ENCODE peak calls at places on chromosomes 1 and 21, in seven cellular contexts. P is endodermal cell; D is body of pancreas; H is testis; Z is naive thymus-derived CD4-positive, alpha-beta T cell; U is CD4-positive, alpha-beta memory T cell; F is cardiac muscle cell. O is an unnamed sample.

GRCh38 chr1:225004396-225004795 is 74.9 kb downstream of the DNAH14 start:
- DNase-seq in U (no peak), Z (no peak), H (no peak), D (no peak), P (no peak), F (no peak), O (no peak)

GRCh38 chr1:11052839-11053757 is 6.1 kb upstream of the MASP2 start:
- DNase-seq in U (no peak), P (no peak), F (no peak), Z (no peak), D (peak), H (no peak), O (no peak)

GRCh38 chr21:36700295-36700960 is 1.5 kb downstream of the SIM2 start:
- DNase-seq in D (no peak), U (no peak), F (no peak), P (peak), Z (no peak), H (no peak), O (no peak)

GRCh38 chr1:31763671-31764306 is 351 bp downstream of the ADGRB2 start:
- DNase-seq in Z (no peak), F (no peak), D (no peak), U (peak), H (no peak), P (no peak), O (no peak)

GRCh38 chr1:30919025-30919881 is 10.7 kb upstream of the SDC3 start:
- DNase-seq in F (peak), D (no peak), Z (no peak), H (peak), U (no peak), P (no peak), O (no peak)

GRCh38 chr1:13764533-13764932 is 64.5 kb downstream of the PRDM2 start:
- DNase-seq in U (no peak), F (no peak), H (no peak), P (peak), Z (no peak), D (no peak), O (no peak)

GRCh38 chr1:173137116-173137515 is 70.0 kb downstream of the TNFSF4 start:
- DNase-seq in Z (no peak), D (no peak), H (no peak), U (no peak), F (no peak), P (no peak), O (no peak)

GRCh38 chr21:15015622-15016471 is 49.0 kb downstream of the NRIP1 start:
- DNase-seq in U (no peak), P (no peak), D (no peak), F (no peak), Z (no peak), H (no peak), O (no peak)

GRCh38 chr1:25107643-25108010 is 124.7 kb downstream of the SYF2 start:
- DNase-seq in D (no peak), F (no peak), H (no peak), Z (no peak), U (no peak), P (no peak), O (no peak)

GRCh38 chr1:153361129-153362109 is 3.8 kb downstream of the S100A9 start:
- DNase-seq in P (peak), D (no peak), Z (no peak), H (no peak), U (no peak), F (peak), O (no peak)

GRCh38 chr1:59202455-59202854 is 94.4 kb upstream of the FGGY start:
- DNase-seq in Z (no peak), P (no peak), U (no peak), H (no peak), F (no peak), D (no peak), O (no peak)

GRCh38 chr21:42157606-42158310 is 61.2 kb upstream of the ABCG1 start:
- DNase-seq in D (no peak), F (no peak), H (no peak), P (no peak), U (no peak), Z (no peak), O (no peak)

GRCh38 chr1:9628541-9629444 is 22.7 kb upstream of the PIK3CD start:
- DNase-seq in P (no peak), Z (peak), D (no peak), U (peak), H (no peak), F (no peak), O (no peak)

GRCh38 chr1:201262963-201263608 is 20.2 kb upstream of the PKP1 start:
- DNase-seq in D (no peak), P (peak), Z (no peak), U (no peak), F (no peak), H (no peak), O (peak)

GRCh38 chr1:186440584-186440983 is 20.3 kb downstream of the PDC start:
- DNase-seq in Z (no peak), F (no peak), D (no peak), P (no peak), U (no peak), H (no peak), O (no peak)

GRCh38 chr21:32612999-32613337 is 791 bp upstream of the CFAP298 start:
- DNase-seq in H (no peak), D (no peak), Z (no peak), F (no peak), U (no peak), P (no peak), O (no peak)

GRCh38 chr1:55288245-55288644 is 73.1 kb upstream of the USP24 start:
- DNase-seq in F (no peak), P (no peak), H (peak), Z (no peak), D (no peak), U (no peak), O (no peak)

GRCh38 chr1:19762175-19762779 is 37.4 kb downstream of the TMCO4 start:
- DNase-seq in D (peak), H (peak), F (peak), Z (peak), P (peak), U (no peak), O (no peak)

GRCh38 chr1:19769211-19769932 is 30.3 kb downstream of the TMCO4 start:
- DNase-seq in Z (no peak), F (no peak), D (no peak), H (no peak), P (peak), U (no peak), O (no peak)

GRCh38 chr1:19768321-19769210 is 31.1 kb downstream of the TMCO4 start:
- DNase-seq in U (no peak), F (peak), P (peak), D (no peak), H (no peak), Z (no peak), O (no peak)

GRCh38 chr1:19765623-19766022 is 34.1 kb downstream of the TMCO4 start:
- DNase-seq in U (no peak), D (no peak), H (no peak), F (no peak), Z (no peak), P (peak), O (no peak)

GRCh38 chr1:19764848-19765247 is 34.9 kb downstream of the TMCO4 start:
- DNase-seq in H (no peak), D (no peak), Z (no peak), U (no peak), P (no peak), F (no peak), O (no peak)
- H3K27ac ChIP-seq in H (no peak), D (no peak), Z (no peak), U (no peak), P (no peak), F (no peak), O (no peak)

GRCh38 chr1:228801068-228801467 is 65.8 kb downstream of the RHOU start:
- DNase-seq in Z (no peak), U (no peak), P (no peak), H (peak), F (no peak), D (peak), O (peak)

GRCh38 chr1:228798548-228798947 is 63.3 kb downstream of the RHOU start:
- DNase-seq in P (no peak), H (no peak), U (no peak), Z (no peak), D (no peak), F (no peak), O (no peak)

GRCh38 chr1:228802386-228803221 is 67.3 kb downstream of the RHOU start:
- DNase-seq in F (no peak), D (no peak), U (no peak), P (no peak), Z (no peak), H (peak), O (no peak)

GRCh38 chr1:228798047-228798446 is 62.8 kb downstream of the RHOU start:
- DNase-seq in H (no peak), D (no peak), U (no peak), F (no peak), P (no peak), Z (no peak), O (no peak)

DNA sequence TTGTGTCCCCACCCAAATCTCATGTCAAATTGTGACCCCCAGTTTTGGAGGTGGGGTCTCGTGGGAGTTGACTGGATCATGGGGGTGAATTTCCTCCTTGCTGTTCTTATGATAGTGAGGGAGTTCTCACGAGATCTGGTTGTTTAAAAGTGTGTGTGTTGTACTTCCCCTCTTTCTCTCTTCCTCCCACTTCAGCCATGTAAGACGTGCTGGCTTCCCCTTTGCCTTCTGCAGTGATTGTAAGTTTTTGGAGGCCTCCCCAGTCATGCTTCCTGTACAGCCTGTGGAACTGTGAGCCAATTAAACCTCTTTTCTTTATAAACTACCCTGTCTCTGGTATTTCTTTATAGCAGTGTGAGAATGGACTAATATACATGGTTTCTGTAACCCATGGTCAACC is 64.7 kb downstream of the RHOU start:
- DNase-seq in U (no peak), F (no peak), D (no peak), Z (no peak), H (no peak), P (no peak), O (no peak)
- H3K4me3 ChIP-seq in U (no peak), F (no peak), D (no peak), Z (no peak), H (no peak), P (no peak), O (no peak)

DNA sequence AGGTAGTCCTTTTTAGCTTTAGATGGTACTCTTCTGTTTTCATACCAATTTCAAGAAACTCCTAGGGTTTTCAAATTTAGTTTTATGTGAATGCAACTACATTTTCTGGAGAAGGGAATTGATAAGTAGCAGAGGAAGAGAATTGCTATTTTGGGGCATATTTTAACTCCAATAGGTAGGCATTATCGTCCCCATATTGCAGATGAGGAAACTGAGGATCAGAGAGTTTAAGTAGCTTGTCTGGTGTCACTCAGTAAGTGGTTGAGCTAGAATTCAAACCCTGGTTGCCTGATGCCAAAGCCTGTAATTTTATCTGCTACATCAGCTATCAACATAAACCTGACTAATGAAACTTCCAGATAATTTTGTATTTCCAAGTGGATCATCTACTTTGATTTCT is 1.9 kb downstream of the NFYC start:
- DNase-seq in P (no peak), F (no peak), D (no peak), U (no peak), Z (no peak), H (no peak), O (no peak)
- H3K27ac ChIP-seq in P (no peak), F (peak), D (peak), U (peak), Z (peak), H (peak), O (no peak)

DNA sequence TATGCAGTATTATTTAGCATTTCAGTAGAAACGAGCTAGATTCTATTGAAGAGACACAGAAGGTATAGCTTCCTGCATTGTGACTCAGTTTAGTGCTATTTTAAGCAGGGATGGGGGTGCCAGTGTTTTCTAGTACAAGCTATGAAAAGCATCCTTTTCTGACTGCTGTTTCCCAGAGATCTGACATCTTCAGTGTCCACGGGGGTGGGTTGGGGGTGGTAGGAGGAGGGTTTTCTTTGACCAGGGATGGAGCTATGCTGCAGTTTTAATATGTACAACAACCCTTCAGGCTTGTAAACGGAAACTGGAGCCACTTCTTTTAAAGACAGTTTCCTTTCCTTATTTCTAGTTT is 2.7 kb upstream of the NEGR1 start:
- DNase-seq in D (no peak), Z (no peak), P (no peak), H (no peak), U (no peak), F (no peak), O (no peak)
- H3K4me3 ChIP-seq in D (no peak), Z (peak), P (peak), H (peak), U (no peak), F (peak), O (no peak)

GRCh38 chr1:205449750-205450443 is 5.9 kb downstream of the BLACAT1 start:
- DNase-seq in H (peak), Z (no peak), F (peak), P (peak), U (no peak), D (peak), O (peak)
- H3K27ac ChIP-seq in H (peak), Z (no peak), F (peak), P (peak), U (no peak), D (peak), O (no peak)

DNA sequence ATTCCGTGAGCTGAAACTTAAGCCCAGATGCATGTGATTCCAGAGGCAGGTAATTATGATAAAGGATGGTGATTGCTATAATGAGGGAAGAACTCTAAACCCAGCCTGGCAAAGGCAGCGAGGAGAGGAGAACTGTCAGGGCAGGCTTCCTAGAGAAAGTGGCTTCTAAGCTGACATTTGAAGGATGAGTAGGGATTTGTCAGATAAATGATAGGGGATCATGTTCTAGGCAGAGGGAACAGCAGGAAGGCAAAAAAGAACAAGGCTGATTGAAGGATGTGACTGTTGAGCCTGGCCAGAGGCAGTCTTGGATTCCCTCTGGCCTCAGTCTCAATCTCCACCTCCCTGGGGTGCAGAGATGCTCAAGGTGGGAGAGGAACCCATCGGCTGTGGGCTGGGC is 146.4 kb upstream of the POU3F1 start:
- DNase-seq in P (no peak), D (no peak), H (no peak), Z (no peak), F (no peak), U (no peak), O (no peak)
- H3K4me3 ChIP-seq in P (no peak), D (no peak), H (no peak), Z (no peak), F (no peak), U (no peak), O (no peak)

DNA sequence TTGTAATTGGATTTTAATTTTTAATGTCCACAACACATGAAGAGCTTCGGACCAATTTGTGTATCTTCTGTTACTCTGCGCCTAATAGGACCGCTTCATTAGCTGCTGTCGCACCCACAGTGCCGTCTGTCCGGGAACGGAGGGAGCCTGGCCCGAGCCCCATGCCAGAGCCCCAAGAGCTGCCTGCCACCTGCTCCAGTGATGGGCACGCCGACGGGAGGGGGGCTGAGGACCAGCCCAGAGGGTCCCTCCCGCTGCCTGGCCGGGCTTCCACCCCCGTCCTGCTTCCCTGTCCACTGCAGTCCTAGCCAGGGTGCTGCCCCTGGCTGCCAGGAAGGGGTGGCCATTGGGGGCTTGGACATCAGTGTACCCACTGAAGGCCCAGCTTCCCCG is 30.3 kb upstream of the PLCH2 start:
- DNase-seq in H (no peak), F (no peak), U (no peak), Z (no peak), D (no peak), P (no peak), O (no peak)
- H3K27ac ChIP-seq in H (no peak), F (no peak), U (no peak), Z (no peak), D (no peak), P (peak), O (no peak)

GRCh38 chr1:1326075-1326605 is 1.5 kb downstream of the CPTP start:
- DNase-seq in P (no peak), H (no peak), Z (no peak), D (no peak), F (no peak), U (no peak), O (no peak)
- H3K4me3 ChIP-seq in P (peak), H (no peak), Z (peak), D (no peak), F (no peak), U (no peak), O (no peak)

O was measured in lung.